ENCODE peak calls at places on chromosome 17, in five cellular contexts. M, K, Z, G and I are unnamed samples.

GRCh38 chr17:67272312-67273050 is 27.5 kb upstream of the HELZ start:
- DNase-seq in M (no peak), G (no peak), K (no peak), Z (peak), I (no peak)

GRCh38 chr17:42288985-42289862 is 926 bp downstream of the STAT5A start:
- DNase-seq in K (peak), Z (no peak), M (no peak), G (no peak), I (no peak)

GRCh38 chr17:9024497-9024896 is 3.2 kb downstream of the NTN1 start:
- DNase-seq in M (no peak), K (no peak), Z (no peak), G (no peak), I (no peak)

GRCh38 chr17:79438045-79438444 is 172.8 kb downstream of the RBFOX3 start:
- DNase-seq in K (no peak), G (no peak), M (no peak), Z (no peak), I (no peak)

GRCh38 chr17:58005031-58005727 is 1.9 kb downstream of the SRSF1 start:
- DNase-seq in Z (peak), K (no peak), M (no peak), G (no peak), I (no peak)

GRCh38 chr17:61678339-61678738 is 87.3 kb upstream of the NACA2 start:
- DNase-seq in G (peak), Z (no peak), M (no peak), K (no peak), I (no peak)

GRCh38 chr17:81512984-81513668 is 527 bp upstream of the ACTG1 start:
- DNase-seq in K (peak), G (peak), M (peak), Z (peak), I (no peak)

GRCh38 chr17:67020293-67020766 is 24.0 kb upstream of the CACNG1 start:
- DNase-seq in G (no peak), M (peak), Z (no peak), K (no peak), I (no peak)